ENCODE peak calls at places on chromosomes 2 and 18, in five cellular contexts. A is HCT116, Y is heart right ventricle, K is breast epithelium, T is neural progenitor cell. I is an unnamed sample. For H3K36me3 and H3K9me3, the result is how much of the 10 kb centered on the place peaks cover.

GRCh38 chr2:85421706-85422457 is 3.4 kb downstream of the SH2D6 start:
- DNase-seq in T (no peak), A (no peak), Y (no peak), K (no peak), I (no peak)

GRCh38 chr2:233247744-233248143 is 3.7 kb upstream of the ATG16L1 start:
- DNase-seq in Y (no peak), K (peak), A (peak), T (no peak), I (peak)

GRCh38 chr2:133561045-133561852 is 7.0 kb downstream of the NCKAP5 start:
- DNase-seq in K (no peak), T (peak), A (peak), Y (peak), I (no peak)

GRCh38 chr2:239896075-239896474 is 129.1 kb downstream of the NDUFA10 start:
- DNase-seq in Y (no peak), A (no peak), T (no peak), K (no peak), I (no peak)

GRCh38 chr2:72942293-72942692 is 25.0 kb downstream of the EMX1 start:
- DNase-seq in A (no peak), Y (no peak), K (no peak), T (no peak), I (no peak)

GRCh38 chr2:69138793-69139510 is 126.0 kb downstream of the ANTXR1 start:
- DNase-seq in K (no peak), T (no peak), A (peak), Y (no peak), I (peak)

GRCh38 chr18:22347624-22348511 is 69.8 kb downstream of the CTAGE1 start:
- DNase-seq in K (no peak), T (no peak), Y (no peak), A (no peak), I (no peak)

GRCh38 chr2:55616509-55617159 is 788 bp downstream of the PPP4R3B start:
- DNase-seq in A (no peak), Y (no peak), T (peak), K (peak), I (peak)

GRCh38 chr2:54494087-54494486 is 38.0 kb downstream of the SPTBN1 start:
- DNase-seq in K (no peak), Y (no peak), T (no peak), A (no peak), I (no peak)

GRCh38 chr2:238202326-238203103 is 980 bp downstream of the ILKAP start:
- DNase-seq in A (no peak), K (no peak), T (peak), Y (no peak), I (peak)

GRCh38 chr2:128469203-128469602 is 150.5 kb upstream of the HS6ST1 start:
- DNase-seq in T (no peak), A (peak), Y (no peak), K (no peak), I (no peak)

GRCh38 chr2:182368446-182368845 is 58.4 kb downstream of the PDE1A start:
- DNase-seq in T (no peak), Y (no peak), K (no peak), A (no peak), I (peak)

GRCh38 chr2:23445450-23445868 is 60.5 kb downstream of the KLHL29 start:
- DNase-seq in K (no peak), T (no peak), A (no peak), Y (no peak), I (no peak)

GRCh38 chr2:227127236-227127635 is 36.8 kb downstream of the COL4A4 start:
- DNase-seq in A (no peak), K (no peak), T (peak), Y (no peak), I (no peak)

GRCh38 chr2:204693262-204693661 is 148.0 kb downstream of the PARD3B start:
- DNase-seq in T (no peak), K (no peak), Y (no peak), A (no peak), I (no peak)

GRCh38 chr18:33673689-33674088 is 95.7 kb downstream of the ASXL3 start:
- DNase-seq in T (peak), A (no peak), Y (no peak), K (no peak), I (no peak)

GRCh38 chr2:101223814-101224231 is 28.9 kb upstream of the CNOT11 start:
- DNase-seq in K (no peak), Y (no peak), T (no peak), A (no peak), I (peak)

GRCh38 chr2:216222650-216223352 is 113.7 kb downstream of the XRCC5 start:
- DNase-seq in Y (no peak), K (no peak), T (peak), A (no peak), I (peak)

GRCh38 chr2:215379039-215379438 is 56.8 kb downstream of the FN1 start:
- DNase-seq in Y (no peak), K (no peak), T (no peak), A (no peak), I (no peak)

GRCh38 chr2:153873062-153874048 is 1.6 kb downstream of the GALNT13 start:
- DNase-seq in Y (no peak), T (peak), A (no peak), K (no peak), I (no peak)

GRCh38 chr18:45806226-45806625 is 19.2 kb upstream of the SIGLEC15 start:
- DNase-seq in T (no peak), A (no peak), K (no peak), Y (no peak), I (no peak)

GRCh38 chr2:170733821-170734600 is 18.9 kb downstream of the SP5 start:
- DNase-seq in Y (no peak), K (no peak), A (no peak), T (no peak), I (no peak)

GRCh38 chr2:29012211-29012681 is 31.1 kb downstream of the TOGARAM2 start:
- DNase-seq in Y (peak), K (no peak), A (no peak), T (no peak), I (peak)

GRCh38 chr2:160609346-160609745 is 115.7 kb upstream of the RBMS1 start:
- DNase-seq in A (no peak), T (no peak), Y (no peak), K (no peak), I (no peak)

DNA sequence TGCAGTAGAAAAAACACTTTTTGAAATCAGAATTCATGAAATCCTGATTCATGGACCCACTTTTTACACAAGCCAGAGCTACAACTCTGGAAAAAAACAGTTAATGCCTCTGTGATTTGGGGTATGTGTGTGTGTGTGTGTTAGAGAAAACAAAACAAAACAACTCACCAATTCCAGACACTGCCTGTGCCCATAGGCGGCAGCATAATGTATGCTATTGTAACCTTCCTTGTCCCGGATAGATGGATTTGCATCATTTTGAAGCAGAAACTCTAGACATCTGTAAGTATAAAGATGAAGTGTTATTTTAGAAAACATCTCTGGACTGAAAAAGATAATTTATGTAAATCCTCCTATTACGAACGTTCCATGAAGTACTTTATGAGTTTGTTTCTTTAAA is 152.0 kb upstream of the PGAP1 start:
- DNase-seq in Y (no peak), K (no peak), A (no peak), T (no peak), I (no peak)
- H3K36me3 ChIP-seq in Y (under half), K (under half), A (under half), T (under half), I (under half)

DNA sequence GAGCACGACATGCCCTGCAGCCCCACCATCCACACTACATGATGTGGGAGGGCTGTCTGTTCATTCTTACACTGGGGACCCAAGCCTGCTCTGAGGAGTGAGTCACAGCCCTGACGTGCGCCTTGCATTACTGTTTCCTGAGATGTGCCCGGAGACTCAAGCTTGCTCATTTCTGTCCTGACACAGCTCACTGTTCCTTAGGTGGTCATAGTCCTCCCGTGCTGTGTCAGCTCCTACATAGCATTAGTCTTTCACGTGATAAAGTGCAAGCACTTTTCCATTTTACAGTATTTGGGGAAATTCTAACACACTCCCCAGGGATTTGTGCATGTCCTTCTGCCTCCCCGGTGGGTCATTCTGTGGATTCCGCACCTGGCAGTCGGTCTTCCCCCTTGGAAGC is 46.2 kb upstream of the TRIM43B start:
- DNase-seq in Y (no peak), K (no peak), A (no peak), T (no peak), I (no peak)
- H3K9me3 ChIP-seq in Y (under half), K (under half), A (under half), T (under half), I (under half)

DNA sequence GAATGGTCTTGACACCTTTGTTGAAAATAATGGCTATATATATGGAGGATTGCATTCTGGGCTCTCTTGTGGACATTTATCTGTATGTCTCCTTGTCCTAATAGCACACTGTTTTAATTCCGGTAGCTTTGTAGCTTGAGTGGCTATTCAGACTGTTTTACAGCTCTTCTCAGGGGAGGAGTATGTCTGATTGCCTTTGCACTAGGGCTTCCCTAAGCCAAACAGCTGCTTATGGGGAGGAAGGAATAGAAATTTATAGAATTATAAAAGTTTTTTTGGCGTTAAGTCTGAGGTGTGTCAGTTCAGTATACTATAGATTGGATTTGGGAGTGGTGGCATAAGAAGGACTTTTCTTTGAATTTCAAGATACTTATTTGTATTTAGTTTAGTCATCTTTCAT is 12.6 kb downstream of the SEH1L start:
- DNase-seq in T (no peak), A (no peak), Y (no peak), K (no peak), I (no peak)
- H3K36me3 ChIP-seq in T (under half), A (under half), Y (under half), K (under half), I (under half)

GRCh38 chr2:45007961-45008295 is 1.3 kb downstream of the SIX2 start:
- DNase-seq in A (no peak), Y (no peak), T (peak), K (no peak), I (no peak)

GRCh38 chr2:45007356-45007755 is 1.9 kb downstream of the SIX2 start:
- DNase-seq in K (no peak), Y (no peak), T (no peak), A (no peak), I (no peak)

GRCh38 chr2:45009303-45009927 is at the start of gene SIX2:
- DNase-seq in Y (peak), K (peak), A (peak), T (peak), I (peak)

GRCh38 chr2:45006942-45007287 is 2.3 kb downstream of the SIX2 start:
- DNase-seq in A (no peak), K (no peak), Y (no peak), T (peak), I (no peak)

DNA sequence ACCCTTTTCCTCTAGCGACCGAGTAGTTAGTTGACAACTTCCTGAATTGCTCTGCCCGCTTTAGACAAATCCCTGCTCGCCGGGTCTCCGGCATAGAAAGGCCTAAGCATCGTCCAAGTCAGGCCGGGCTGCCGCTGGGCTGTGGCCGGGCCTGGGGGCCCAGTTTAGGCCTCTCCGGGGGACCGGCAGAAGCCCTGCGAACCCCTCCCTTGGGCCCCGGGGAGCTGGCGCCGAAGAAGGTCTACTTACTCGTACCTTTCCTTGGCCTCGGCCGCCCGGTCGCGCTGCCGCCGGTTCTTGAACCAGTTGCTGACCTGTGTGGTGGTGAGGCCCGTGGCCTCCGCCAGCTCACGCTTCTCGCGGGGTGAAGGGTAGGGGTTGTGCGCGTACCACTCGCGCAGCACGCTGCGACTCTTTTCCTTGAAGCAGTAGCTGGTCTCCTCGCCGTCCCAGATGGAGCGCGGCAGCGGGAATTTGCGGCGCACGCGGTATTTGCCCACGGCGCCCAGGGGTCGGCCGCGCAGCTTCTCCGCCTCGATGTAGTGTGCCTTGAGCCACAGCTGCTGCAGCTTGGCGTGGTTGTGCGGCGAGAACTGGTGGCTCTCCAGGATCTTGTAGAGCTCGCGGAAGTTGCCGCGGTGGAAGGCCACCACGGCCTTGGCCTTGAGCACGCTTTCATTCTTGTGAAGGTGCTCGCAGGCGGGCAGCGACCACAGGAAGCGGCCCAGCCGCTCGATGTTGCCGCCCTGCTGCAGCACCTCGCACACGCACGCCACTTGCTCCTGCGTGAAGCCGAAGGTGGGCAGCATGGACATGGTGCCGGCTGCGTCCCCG is 739 bp downstream of the SIX2 start:
- DNase-seq in A (no peak), K (no peak), Y (no peak), T (peak), I (peak)
- H3K9me3 ChIP-seq in A (under half), K (under half), Y (under half), T (under half), I (under half)

GRCh38 chr2:218655751-218656150 is 3.7 kb downstream of the ZNF142 start:
- DNase-seq in K (no peak), Y (peak), A (no peak), T (no peak), I (no peak)

GRCh38 chr2:218659988-218660358 is 490 bp downstream of the BCS1L start:
- DNase-seq in A (no peak), K (no peak), T (no peak), Y (no peak), I (no peak)

GRCh38 chr2:218659258-218659987 is at the start of the genes BCS1L and ZNF142:
- DNase-seq in K (peak), T (peak), A (peak), Y (peak), I (peak)

GRCh38 chr2:218662377-218662776 is 2.9 kb downstream of the BCS1L start:
- DNase-seq in Y (no peak), K (no peak), A (no peak), T (no peak), I (no peak)

GRCh38 chr2:218658671-218659257 is 659 bp downstream of the ZNF142 start:
- DNase-seq in K (no peak), T (peak), A (peak), Y (no peak), I (peak)
- H3K36me3 ChIP-seq in K (under half), T (under half), A (under half), Y (under half), I (half or more)

DNA sequence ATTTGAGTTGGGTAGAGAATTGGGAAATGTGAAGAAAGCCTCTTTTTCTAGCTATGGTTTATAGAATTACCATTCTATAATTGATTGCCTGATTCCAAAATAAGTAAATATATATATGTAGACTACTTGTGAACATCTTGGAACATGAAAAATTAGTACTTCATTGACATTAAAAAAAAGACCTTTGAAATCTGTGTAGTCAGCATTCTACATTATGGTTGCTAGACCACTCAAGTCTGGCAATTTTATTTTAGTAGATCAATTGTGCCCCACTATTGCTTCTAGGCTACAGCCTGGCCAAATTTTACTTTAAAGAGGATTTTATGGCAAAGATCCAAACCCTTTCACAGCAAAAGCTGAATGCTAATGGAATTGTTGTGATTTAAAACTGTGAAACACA is 279.8 kb downstream of the IKZF2 start:
- DNase-seq in A (no peak), T (no peak), Y (no peak), K (no peak), I (no peak)
- H3K9me3 ChIP-seq in A (under half), T (under half), Y (under half), K (under half), I (under half)

DNA sequence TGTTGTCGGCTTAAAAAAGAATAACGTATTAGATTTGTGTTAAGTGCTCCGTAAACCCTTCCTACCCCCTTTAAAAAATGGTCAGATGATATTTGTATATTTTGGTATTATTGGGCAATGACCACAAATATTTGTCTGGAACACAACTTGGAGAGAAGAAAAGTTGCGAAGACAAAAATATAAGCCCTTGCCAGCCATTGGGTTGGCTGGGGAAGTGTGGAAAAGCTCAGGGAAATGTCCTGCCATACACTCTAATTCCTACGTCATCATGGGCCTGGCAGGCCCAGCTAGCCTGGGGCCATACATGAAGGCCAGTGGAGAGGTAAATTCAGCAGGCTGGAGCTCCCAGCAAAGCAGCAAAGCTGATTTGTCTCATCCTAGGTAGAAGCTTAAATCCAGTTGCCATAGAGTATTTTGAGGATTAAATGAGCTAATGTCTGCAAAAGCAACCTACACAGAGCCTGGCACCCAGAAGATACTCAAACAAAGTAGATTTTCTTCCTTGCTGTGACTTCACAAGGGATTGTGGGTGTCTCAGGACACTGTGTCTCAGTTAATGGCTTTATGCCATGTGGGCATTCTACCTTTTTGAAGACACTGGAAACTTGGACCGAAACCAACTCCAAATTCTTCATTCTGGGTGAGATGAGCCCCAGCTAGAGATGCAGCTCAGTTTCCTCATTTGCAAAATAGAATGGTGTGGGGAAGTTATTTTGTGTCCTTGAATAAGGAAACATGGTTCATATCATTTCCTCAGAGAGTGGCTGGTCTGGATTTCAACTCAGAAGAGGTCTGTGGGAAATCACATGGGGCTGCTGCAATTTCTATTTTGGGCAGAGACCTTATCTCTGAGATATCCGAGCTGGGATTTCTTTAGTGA is 87.9 kb upstream of the MAP4K3 start:
- DNase-seq in T (no peak), A (no peak), Y (no peak), K (peak), I (peak)
- H3K36me3 ChIP-seq in T (under half), A (under half), Y (under half), K (under half), I (under half)

GRCh38 chr18:70649683-70650082 is 360.8 kb downstream of the SOCS6 start:
- DNase-seq in T (no peak), A (no peak), Y (no peak), K (no peak), I (no peak)
- H3K9me3 ChIP-seq in T (under half), A (under half), Y (under half), K (under half), I (under half)